ENCODE peak calls at places on chromosome 18, in five cellular contexts. C, A, F, D and V are unnamed samples.

GRCh38 chr18:63470751-63471150 is 6.0 kb upstream of the SERPINB5 start:
- DNase-seq in C (no peak), A (no peak), F (no peak), D (no peak), V (no peak)

GRCh38 chr18:10787293-10787901 is 261.6 kb downstream of the NAPG start:
- DNase-seq in C (peak), A (peak), F (peak), D (peak), V (peak)

GRCh38 chr18:12934454-12935071 is 13.2 kb upstream of the SEH1L start:
- DNase-seq in C (peak), A (peak), F (peak), D (peak), V (peak)

GRCh38 chr18:62030091-62030985 is 137.5 kb upstream of the RNF152 start:
- DNase-seq in C (no peak), A (no peak), F (no peak), D (peak), V (no peak)

GRCh38 chr18:52348209-52348608 is 8.2 kb downstream of the DCC start:
- DNase-seq in C (peak), A (no peak), F (no peak), D (no peak), V (no peak)

GRCh38 chr18:36572135-36572856 is 256.5 kb downstream of the TPGS2 start:
- DNase-seq in C (peak), A (peak), F (no peak), D (peak), V (peak)

GRCh38 chr18:111292-112014 is 46.9 kb upstream of the USP14 start:
- DNase-seq in C (peak), A (no peak), F (peak), D (no peak), V (no peak)

GRCh38 chr18:3726241-3726951 is 276.4 kb downstream of the TGIF1 start:
- DNase-seq in C (no peak), A (peak), F (no peak), D (no peak), V (peak)

GRCh38 chr18:79006106-79006795 is 26.6 kb downstream of the SALL3 start:
- DNase-seq in C (no peak), A (no peak), F (no peak), D (no peak), V (no peak)

GRCh38 chr18:7117390-7118355 is at the start of gene LAMA1:
- DNase-seq in C (no peak), A (no peak), F (no peak), D (no peak), V (no peak)

GRCh38 chr18:79275461-79275860 is 120.3 kb upstream of the NFATC1 start:
- DNase-seq in C (no peak), A (no peak), F (no peak), D (no peak), V (no peak)

GRCh38 chr18:59359576-59359952 is 499 bp upstream of the LMAN1 start:
- DNase-seq in C (no peak), A (no peak), F (no peak), D (no peak), V (no peak)

GRCh38 chr18:25590456-25590855 is 238.5 kb upstream of the ZNF521 start:
- DNase-seq in C (no peak), A (no peak), F (no peak), D (no peak), V (no peak)

GRCh38 chr18:31658670-31659573 is 25.5 kb downstream of the B4GALT6 start:
- DNase-seq in C (peak), A (peak), F (peak), D (no peak), V (peak)

GRCh38 chr18:46718501-46719341 is 38.1 kb downstream of the ST8SIA5 start:
- DNase-seq in C (peak), A (no peak), F (no peak), D (peak), V (no peak)

GRCh38 chr18:30988440-30988839 is 54.1 kb downstream of the DSC3 start:
- DNase-seq in C (no peak), A (no peak), F (no peak), D (no peak), V (no peak)

GRCh38 chr18:59054892-59055291 is 84.8 kb upstream of the SEC11C start:
- DNase-seq in C (no peak), A (peak), F (no peak), D (no peak), V (no peak)

GRCh38 chr18:60936101-60936500 is 397.1 kb upstream of the CDH20 start:
- DNase-seq in C (no peak), A (no peak), F (no peak), D (no peak), V (no peak)

GRCh38 chr18:31661965-31662364 is 22.4 kb downstream of the B4GALT6 start:
- DNase-seq in C (no peak), A (no peak), F (no peak), D (no peak), V (no peak)

GRCh38 chr18:32160547-32160946 is 29.3 kb upstream of the MEP1B start:
- DNase-seq in C (no peak), A (no peak), F (no peak), D (no peak), V (no peak)

GRCh38 chr18:28357785-28358401 is 181.0 kb upstream of the CDH2 start:
- DNase-seq in C (peak), A (no peak), F (no peak), D (no peak), V (no peak)

GRCh38 chr18:8661754-8662573 is 43.4 kb upstream of the MTCL1 start:
- DNase-seq in C (peak), A (peak), F (no peak), D (no peak), V (peak)

GRCh38 chr18:48902023-48902855 is 48.5 kb downstream of the SMAD7 start:
- DNase-seq in C (peak), A (peak), F (no peak), D (peak), V (peak)

GRCh38 chr18:67864677-67865340 is 348.3 kb upstream of the DSEL start:
- DNase-seq in C (peak), A (no peak), F (no peak), D (peak), V (no peak)

GRCh38 chr18:75406491-75407445 is 20.7 kb downstream of the SMIM21 start:
- DNase-seq in C (no peak), A (no peak), F (no peak), D (no peak), V (no peak)

GRCh38 chr18:63319383-63320040 is at the start of gene BCL2:
- DNase-seq in C (peak), A (peak), F (no peak), D (no peak), V (peak)

GRCh38 chr18:74616494-74616893 is 18.8 kb downstream of the ZNF407 start:
- DNase-seq in C (no peak), A (no peak), F (no peak), D (no peak), V (no peak)

GRCh38 chr18:6366776-6367175 is 47.9 kb downstream of the L3MBTL4 start:
- DNase-seq in C (no peak), A (no peak), F (no peak), D (no peak), V (no peak)

GRCh38 chr18:36580266-36580665 is 248.5 kb downstream of the TPGS2 start:
- DNase-seq in C (peak), A (no peak), F (no peak), D (peak), V (no peak)

GRCh38 chr18:27164905-27165304 is 20.2 kb downstream of the CHST9 start:
- DNase-seq in C (no peak), A (no peak), F (no peak), D (no peak), V (no peak)

GRCh38 chr18:7452331-7452730 is 114.8 kb upstream of the PTPRM start:
- DNase-seq in C (peak), A (peak), F (no peak), D (peak), V (no peak)

GRCh38 chr18:79687806-79688205 is 8.2 kb downstream of the CTDP1 start:
- DNase-seq in C (peak), A (no peak), F (no peak), D (no peak), V (no peak)

GRCh38 chr18:47779381-47779780 is 151.1 kb downstream of the SMAD2 start:
- DNase-seq in C (no peak), A (no peak), F (no peak), D (no peak), V (no peak)

GRCh38 chr18:48590678-48591077 is 51.8 kb downstream of the CTIF start:
- DNase-seq in C (peak), A (no peak), F (no peak), D (peak), V (no peak)

GRCh38 chr18:50861617-50862016 is 17.3 kb upstream of the ME2 start:
- DNase-seq in C (no peak), A (no peak), F (no peak), D (no peak), V (no peak)

GRCh38 chr18:62610509-62611394 is 87.9 kb downstream of the ZCCHC2 start:
- DNase-seq in C (no peak), A (no peak), F (no peak), D (no peak), V (no peak)

GRCh38 chr18:9719421-9719981 is 11.4 kb downstream of the RAB31 start:
- DNase-seq in C (peak), A (no peak), F (no peak), D (peak), V (no peak)

GRCh38 chr18:13793819-13794218 is 30.1 kb upstream of the MC5R start:
- DNase-seq in C (no peak), A (no peak), F (no peak), D (no peak), V (no peak)

GRCh38 chr18:41967680-41968079 is 12.6 kb downstream of the PIK3C3 start:
- DNase-seq in C (no peak), A (no peak), F (no peak), D (no peak), V (no peak)